ENCODE peak calls at places on chromosome X, in five cellular contexts. D is HCT116, I is PC-3, V is OCI-LY7, R is MM.1S. F is an unnamed sample. For H3K79me2, the result is how much of the 10 kb centered on the place peaks cover.

GRCh38 chrX:108224218-108224617 is 132.6 kb downstream of the ATG4A start:
- DNase-seq in D (no peak), I (no peak), V (no peak), R (no peak), F (no peak)

GRCh38 chrX:69530306-69530705 is 26.2 kb downstream of the NALF2 start:
- DNase-seq in D (no peak), I (no peak), V (no peak), R (no peak), F (no peak)

GRCh38 chrX:123626962-123627361 is 105.9 kb downstream of the THOC2 start:
- DNase-seq in D (no peak), I (peak), V (no peak), R (no peak), F (no peak)

GRCh38 chrX:68703849-68704248 is 56.4 kb downstream of the STARD8 start:
- DNase-seq in D (no peak), I (no peak), V (no peak), R (no peak), F (no peak)

GRCh38 chrX:96417695-96418094 is 266.9 kb upstream of the DIAPH2 start:
- DNase-seq in D (no peak), I (no peak), V (no peak), R (no peak), F (no peak)

GRCh38 chrX:16745659-16746058 is 26.2 kb downstream of the SYAP1 start:
- DNase-seq in D (no peak), I (no peak), V (no peak), R (no peak), F (no peak)

GRCh38 chrX:100980608-100981497 is 11.3 kb downstream of the ARL13A start:
- DNase-seq in D (peak), I (peak), V (no peak), R (no peak), F (no peak)

GRCh38 chrX:152428089-152428488 is 23.0 kb downstream of the GABRA3 start:
- DNase-seq in D (no peak), I (no peak), V (no peak), R (no peak), F (no peak)

GRCh38 chrX:69603566-69604194 is 12.2 kb upstream of the EDA start:
- DNase-seq in D (no peak), I (no peak), V (no peak), R (no peak), F (peak)

GRCh38 chrX:76453737-76454406 is 26.4 kb downstream of the MAGEE1 start:
- DNase-seq in D (no peak), I (no peak), V (no peak), R (no peak), F (no peak)
- H3K27ac ChIP-seq in D (no peak), I (no peak), V (no peak), R (no peak), F (no peak)

GRCh38 chrX:151161690-151162089 is 14.7 kb upstream of the GPR50 start:
- DNase-seq in D (no peak), I (no peak), V (no peak), R (no peak), F (no peak)
- H3K79me2 ChIP-seq in D (under half), I (under half), V (under half), R (under half), F (under half)

GRCh38 chrX:36859231-36859630 is 148.9 kb upstream of the FAM47C start:
- DNase-seq in D (no peak), I (no peak), V (no peak), R (no peak), F (no peak)

DNA sequence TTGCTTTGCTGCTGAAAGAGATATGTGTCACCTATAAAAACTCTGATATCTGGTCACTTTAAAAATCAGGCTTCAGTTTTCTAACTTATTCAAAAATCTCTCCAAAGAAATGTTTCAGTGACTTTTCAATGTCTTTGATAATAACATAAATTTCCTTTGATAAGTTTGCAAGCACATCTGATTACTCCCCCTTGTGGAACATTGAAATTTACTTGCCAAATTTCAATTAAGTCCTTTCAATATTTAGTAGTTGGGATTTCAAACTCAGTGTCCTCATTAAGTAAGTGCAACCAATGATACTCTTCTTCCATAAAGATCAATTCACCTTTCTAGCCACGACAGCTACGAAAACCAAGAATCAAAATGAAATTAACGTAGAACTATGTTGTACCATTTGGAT is 151.3 kb upstream of the FAM47C start:
- DNase-seq in D (no peak), I (peak), V (no peak), R (no peak), F (no peak)
- TF ChIP-seq EZH2phosphoT487 in D (no peak), I (no peak), V (no peak), R (no peak), F (no peak)

DNA sequence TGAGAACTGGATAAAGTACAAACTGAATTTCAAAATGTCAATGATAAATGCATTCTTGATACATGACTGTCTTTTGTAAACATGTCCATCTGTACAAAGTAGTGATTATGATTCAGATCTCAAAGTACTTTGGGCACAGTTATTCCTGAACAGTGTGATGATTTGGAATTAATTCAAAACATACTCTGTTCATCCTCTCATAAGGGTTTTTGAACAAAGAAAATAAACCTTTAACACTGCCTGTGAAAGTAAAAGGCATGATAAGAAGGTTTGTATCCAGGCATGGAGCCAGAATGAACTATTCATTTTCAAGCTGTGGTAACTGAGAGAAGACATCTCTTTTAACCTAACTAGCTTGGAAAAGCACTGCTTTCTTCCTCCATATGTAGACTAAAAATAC is 886 bp upstream of the KLHL4 start:
- DNase-seq in D (no peak), I (peak), V (no peak), R (no peak), F (no peak)
- H3K27ac ChIP-seq in D (no peak), I (peak), V (no peak), R (peak), F (no peak)

GRCh38 chrX:49704692-49705404 is 9.1 kb upstream of the PAGE1 start:
- DNase-seq in D (no peak), I (no peak), V (no peak), R (no peak), F (no peak)
- H3K79me2 ChIP-seq in D (under half), I (under half), V (under half), R (under half), F (under half)

GRCh38 chrX:19089555-19090040 is 32.7 kb downstream of the ADGRG2 start:
- DNase-seq in D (no peak), I (no peak), V (no peak), R (no peak), F (no peak)

GRCh38 chrX:19091596-19091995 is 30.7 kb downstream of the ADGRG2 start:
- DNase-seq in D (no peak), I (no peak), V (no peak), R (no peak), F (no peak)

DNA sequence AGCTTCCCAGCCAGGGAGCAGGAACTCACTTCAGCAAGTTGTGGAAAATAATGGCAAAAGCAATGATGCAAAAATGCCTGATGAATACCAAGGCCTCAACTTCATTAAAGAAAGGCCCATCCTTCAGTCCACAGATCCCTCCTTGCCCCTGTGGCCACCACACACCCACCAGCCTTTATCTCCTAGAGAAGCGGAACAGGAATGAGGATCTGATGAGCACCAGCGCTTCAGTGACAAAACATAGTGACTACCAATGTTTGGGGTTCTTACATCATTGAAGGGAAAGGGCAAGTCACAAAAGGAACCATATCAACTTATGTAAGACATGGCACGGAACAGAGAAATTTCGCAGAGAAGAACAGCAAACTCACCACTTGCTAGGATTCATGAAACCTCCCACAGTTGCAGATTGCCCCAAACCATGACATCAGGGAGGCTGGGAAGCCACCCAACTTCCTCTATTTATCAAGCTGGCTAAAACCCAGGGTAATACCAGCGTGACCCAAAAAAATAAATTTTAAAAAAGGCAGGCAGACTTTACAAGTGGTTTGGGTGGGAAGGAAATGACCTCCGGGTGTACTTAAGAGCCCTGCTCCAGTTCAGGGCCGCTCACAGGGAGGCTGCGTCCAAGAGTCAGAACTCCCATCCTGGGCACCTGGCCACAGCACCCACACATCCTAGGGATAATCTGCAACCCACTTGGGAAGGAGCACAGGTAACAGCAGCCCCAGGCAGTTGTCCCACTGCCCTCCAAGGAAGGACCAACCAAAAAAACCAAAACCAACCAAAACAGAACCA is 36.1 kb downstream of the ADGRG2 start:
- DNase-seq in D (no peak), I (no peak), V (no peak), R (no peak), F (no peak)
- TF ChIP-seq EZH2phosphoT487 in D (no peak), I (no peak), V (no peak), R (no peak), F (no peak)

GRCh38 chrX:106300239-106300638 is 132.1 kb downstream of the PWWP3B start:
- DNase-seq in D (peak), I (peak), V (no peak), R (no peak), F (no peak)
- H3K27ac ChIP-seq in D (peak), I (peak), V (no peak), R (no peak), F (no peak)

DNA sequence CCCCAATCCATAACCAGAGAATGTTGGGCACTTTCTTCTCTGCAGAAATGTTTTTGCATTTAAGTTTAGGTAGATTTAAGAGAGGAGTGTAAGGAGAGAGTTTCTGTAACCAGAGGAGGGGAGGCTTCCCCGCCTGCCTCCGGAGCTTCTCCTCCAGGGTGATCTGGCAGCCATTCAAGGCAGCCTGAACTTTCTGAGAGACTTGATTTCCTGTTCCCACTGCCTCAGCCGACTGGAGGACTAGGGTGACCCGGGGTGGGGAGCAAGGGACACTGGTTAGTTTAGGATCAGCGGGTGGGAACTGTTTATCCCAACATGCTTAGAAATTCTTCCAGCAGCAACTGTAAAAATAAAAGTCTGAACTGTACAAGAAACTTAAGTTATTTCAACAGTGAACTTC is 15.1 kb downstream of the FAM9C start:
- DNase-seq in D (no peak), I (peak), V (no peak), R (no peak), F (peak)
- H3K79me2 ChIP-seq in D (under half), I (under half), V (under half), R (under half), F (under half)

GRCh38 chrX:112645774-112646173 is 34.0 kb downstream of the LHFPL1 start:
- DNase-seq in D (no peak), I (no peak), V (no peak), R (no peak), F (no peak)
- TF ChIP-seq EZH2phosphoT487 in D (no peak), I (no peak), V (no peak), R (no peak), F (no peak)

F was measured in hepatocyte.